ENCODE peak calls at places on chromosomes 7 and 10, in six cellular contexts. L, D, G, Y, S and Z are unnamed samples.

GRCh38 chr7:37916673-37917660 is at the start of gene SFRP4:
- DNase-seq in G (peak; percentile 69), Y (peak; percentile 67), S (peak; percentile 70), L (peak; percentile 57), D (peak; percentile 34), Z (peak; percentile 90)

GRCh38 chr10:84994722-84995121 is 666.3 kb downstream of the CCSER2 start:
- DNase-seq in D (no peak), Y (no peak), S (no peak), L (no peak), G (no peak), Z (no peak)

GRCh38 chr7:95529701-95530100 is 44.0 kb downstream of the ASB4 start:
- DNase-seq in G (no peak), S (no peak), Y (no peak), L (no peak), D (no peak), Z (no peak)

GRCh38 chr7:26616235-26616634 is 248.2 kb downstream of the SKAP2 start:
- DNase-seq in L (no peak), G (no peak), Y (no peak), D (peak; percentile 42), S (no peak), Z (no peak)

GRCh38 chr7:18212788-18213187 is 185.1 kb upstream of the PRPS1L1 start:
- DNase-seq in S (peak; percentile 47), L (no peak), Y (no peak), G (peak; percentile 16), D (no peak), Z (peak; percentile 86)

GRCh38 chr7:33243319-33243881 is 114.0 kb downstream of the BBS9 start:
- DNase-seq in D (peak; percentile 26), G (no peak), S (peak; percentile 51), Y (no peak), L (no peak), Z (peak; percentile 83)

GRCh38 chr7:13262929-13263530 is 575.6 kb downstream of the ARL4A start:
- DNase-seq in G (no peak), D (peak; percentile 26), S (peak; percentile 28), L (no peak), Y (no peak), Z (peak; percentile 74)

GRCh38 chr10:78741541-78741940 is 327.2 kb upstream of the ZMIZ1 start:
- DNase-seq in Y (no peak), L (no peak), G (no peak), D (no peak), S (peak; percentile 47), Z (peak; percentile 86)

GRCh38 chr7:130149575-130150139 is 55.5 kb downstream of the TMEM209 start:
- DNase-seq in L (no peak), Y (no peak), D (no peak), S (no peak), G (no peak), Z (no peak)

GRCh38 chr7:140909476-140910161 is 15.1 kb downstream of the BRAF start:
- DNase-seq in S (no peak), L (no peak), G (no peak), D (no peak), Y (no peak), Z (no peak)

GRCh38 chr10:71244638-71245419 is 32.5 kb downstream of the UNC5B start:
- DNase-seq in S (peak; percentile 76), G (peak; percentile 83), L (peak; percentile 71), D (no peak), Y (peak; percentile 72), Z (peak; percentile 94)

GRCh38 chr10:71245420-71246325 is 33.3 kb downstream of the UNC5B start:
- DNase-seq in S (no peak), G (no peak), L (peak; percentile 13), D (no peak), Y (no peak), Z (no peak)

GRCh38 chr10:71242621-71243009 is 30.2 kb downstream of the UNC5B start:
- DNase-seq in Y (peak; percentile 49), L (peak; percentile 43), S (no peak), G (no peak), D (no peak), Z (no peak)

GRCh38 chr10:71241899-71242620 is 29.7 kb downstream of the UNC5B start:
- DNase-seq in S (peak; percentile 54), G (peak; percentile 69), Y (peak; percentile 48), L (peak; percentile 52), D (no peak), Z (no peak)

GRCh38 chr10:71243756-71244637 is 31.6 kb downstream of the UNC5B start:
- DNase-seq in L (peak; percentile 15), D (no peak), Y (no peak), G (no peak), S (no peak), Z (peak; percentile 42)
- H3K4me3 ChIP-seq in L (peak overlapping the region; percentile 55), D (no peak overlapping the region), Y (peak overlapping the region; percentile 46), G (peak overlapping the region; percentile 31), S (peak overlapping the region; percentile 10), Z (peak overlapping the region; percentile 53)

GRCh38 chr10:2620827-2621521 is 446.4 kb upstream of the PFKP start:
- DNase-seq in Y (no peak), S (no peak), D (no peak), G (no peak), L (no peak), Z (no peak)

GRCh38 chr10:2625094-2625493 is 442.3 kb upstream of the PFKP start:
- DNase-seq in D (no peak), Y (no peak), L (no peak), S (no peak), G (no peak), Z (no peak)

GRCh38 chr10:2619927-2620326 is 447.4 kb upstream of the PFKP start:
- DNase-seq in Y (no peak), L (no peak), S (no peak), G (no peak), D (no peak), Z (no peak)

GRCh38 chr10:2623675-2624274 is 443.6 kb upstream of the PFKP start:
- DNase-seq in G (no peak), D (no peak), L (no peak), Y (no peak), S (no peak), Z (no peak)

GRCh38 chr10:2619472-2619871 is 447.9 kb upstream of the PFKP start:
- DNase-seq in Y (no peak), L (no peak), S (no peak), G (no peak), D (no peak), Z (no peak)
- TF ChIP-seq CTCF in Y (no peak), L (no peak), S (peak; percentile 18), G (no peak), D (peak; percentile 33), Z (no peak)

GRCh38 chr7:143443153-143443552 is at the start of gene TAS2R60:
- DNase-seq in S (no peak), G (no peak), Y (no peak), L (no peak), D (no peak), Z (no peak)
- H3K4me3 ChIP-seq in S (no peak within 1 kb of the TSS), G (no peak within 1 kb of the TSS), Y (no peak within 1 kb of the TSS), L (no peak within 1 kb of the TSS), D (no peak within 1 kb of the TSS), Z (no peak within 1 kb of the TSS)

DNA sequence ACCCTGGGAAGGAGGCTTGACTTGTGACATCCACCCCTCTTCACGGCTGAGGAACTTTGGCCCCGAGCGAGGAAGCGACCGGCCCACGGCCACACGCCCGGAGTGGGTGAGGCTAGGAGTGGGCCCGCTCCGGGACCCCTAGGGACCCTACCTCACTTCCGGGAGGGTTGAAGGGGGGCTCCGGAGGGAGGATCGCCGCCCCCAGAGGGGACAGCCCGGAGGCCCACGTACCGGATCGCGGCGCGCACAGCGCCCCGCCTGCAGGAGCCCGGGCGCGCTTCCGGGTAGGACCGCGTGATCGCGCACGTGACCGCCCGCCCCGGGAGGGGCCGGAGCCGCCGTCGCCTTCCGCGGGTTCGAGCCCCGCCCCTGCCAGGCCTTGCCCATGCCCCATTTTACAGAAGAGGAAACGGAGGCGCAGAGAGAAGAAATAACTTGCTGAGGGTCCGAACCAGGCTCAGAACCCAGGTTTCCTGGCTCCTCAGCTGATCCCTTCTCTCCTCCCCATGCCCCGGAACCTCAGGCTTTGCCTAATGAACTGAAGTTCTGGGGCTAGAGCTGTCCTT is at the start of gene HPS1:
- DNase-seq in L (peak; percentile 85), D (no peak), Y (peak; percentile 87), G (peak; percentile 86), S (peak; percentile 63), Z (peak; percentile 68)
- TF ChIP-seq CTCF in L (no peak), D (no peak), Y (no peak), G (no peak), S (no peak), Z (no peak)

GRCh38 chr7:89584896-89585295 is 569.4 kb upstream of the STEAP1 start:
- DNase-seq in S (no peak), Y (no peak), D (no peak), G (no peak), L (no peak), Z (no peak)
- H3K4me3 ChIP-seq in S (no peak overlapping the region), Y (no peak overlapping the region), D (no peak overlapping the region), G (no peak overlapping the region), L (no peak overlapping the region), Z (no peak overlapping the region)

GRCh38 chr7:103752995-103753394 is 236.5 kb downstream of the RELN start:
- DNase-seq in Y (no peak), D (no peak), S (peak; percentile 3), G (no peak), L (no peak), Z (peak; percentile 8)
- TF ChIP-seq CTCF in Y (no peak), D (no peak), S (no peak), G (no peak), L (no peak), Z (no peak)

DNA sequence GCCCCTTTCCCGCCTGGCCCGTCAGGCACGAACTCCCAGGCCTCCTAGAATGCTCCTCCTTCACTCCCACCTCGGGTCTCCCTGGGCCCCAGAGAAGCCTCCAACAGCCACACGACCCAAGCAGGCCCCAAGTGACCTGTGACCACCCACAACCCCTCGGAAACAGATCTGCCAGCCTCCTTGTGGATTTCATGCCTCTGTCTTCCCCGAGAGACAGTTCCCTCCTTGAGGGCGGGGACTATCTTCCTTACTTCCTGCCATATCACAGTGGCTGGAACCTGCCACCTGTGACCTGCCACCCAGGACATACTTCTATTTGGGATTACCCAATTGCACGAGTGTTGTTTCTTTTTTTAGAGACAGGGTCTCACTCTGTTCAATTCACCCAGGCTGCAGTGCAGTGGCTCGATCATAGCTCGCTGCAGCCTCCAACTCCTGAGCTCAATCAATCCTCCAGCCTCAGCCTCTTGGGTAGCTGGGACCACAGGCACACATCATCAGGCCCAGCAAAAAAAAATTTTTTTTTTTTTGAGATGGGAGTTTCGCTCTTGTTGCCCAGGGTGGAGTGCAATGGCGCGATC is 25.9 kb downstream of the TNRC18 start:
- DNase-seq in Y (no peak), D (no peak), S (no peak), L (no peak), G (no peak), Z (no peak)
- H3K4me3 ChIP-seq in Y (no peak overlapping the region), D (peak overlapping the region; percentile 83), S (no peak overlapping the region), L (no peak overlapping the region), G (peak overlapping the region; percentile 67), Z (no peak overlapping the region)